ENCODE peak calls at places on chromosomes 13 and 19, in five cellular contexts. O is RWPE1, L is activated gamma-delta T cell treated with Interleukin-2 at 50 U/mL for 16 hours, E is cardiac fibroblast, D is fibroblast of pulmonary artery. Y is an unnamed sample.

GRCh38 chr13:41588899-41589298 is 131.5 kb downstream of the RGCC start:
- DNase-seq in O (peak; percentile 85), L (no peak), E (peak; percentile 97), D (peak; percentile 85), Y (no peak)

GRCh38 chr13:103273825-103274224 is 207.6 kb upstream of the SLC10A2 start:
- DNase-seq in O (no peak), L (no peak), E (no peak), D (no peak), Y (no peak)

GRCh38 chr19:13839938-13840750 is 36.8 kb upstream of the NANOS3 start:
- DNase-seq in O (peak; percentile 71), L (peak; percentile 52), E (peak; percentile 73), D (no peak), Y (peak; percentile 41)

GRCh38 chr19:39408392-39409206 is 2.0 kb downstream of the ZFP36 start:
- DNase-seq in O (no peak), L (no peak), E (peak; percentile 60), D (peak; percentile 66), Y (peak; percentile 37)

GRCh38 chr13:51326782-51327181 is 12.7 kb upstream of the SERPINE3 start:
- DNase-seq in O (no peak), L (no peak), E (peak; percentile 36), D (no peak), Y (no peak)

GRCh38 chr13:100363351-100363750 is 225.2 kb downstream of the GGACT start:
- DNase-seq in O (no peak), L (no peak), E (peak; percentile 50), D (peak; percentile 46), Y (no peak)

GRCh38 chr13:29162638-29163037 is 342.5 kb downstream of the MTUS2 start:
- DNase-seq in O (no peak), L (no peak), E (no peak), D (no peak), Y (no peak)

GRCh38 chr19:50001158-50001557 is 24.0 kb downstream of the VRK3 start:
- DNase-seq in O (no peak), L (no peak), E (no peak), D (no peak), Y (no peak)

GRCh38 chr13:24135674-24136300 is 24.7 kb upstream of the SPATA13 start:
- DNase-seq in O (no peak), L (no peak), E (peak; percentile 75), D (peak; percentile 65), Y (no peak)

GRCh38 chr13:101412076-101412475 is 4.2 kb downstream of the NALCN start:
- DNase-seq in O (no peak), L (no peak), E (no peak), D (no peak), Y (no peak)

GRCh38 chr19:38004505-38005223 is 97.7 kb downstream of the SIPA1L3 start:
- DNase-seq in O (peak; percentile 97), L (no peak), E (peak; percentile 99), D (peak; percentile 98), Y (peak; percentile 34)

GRCh38 chr19:57527136-57527881 is at the start of gene ZNF549:
- DNase-seq in O (peak; percentile 96), L (peak; percentile 89), E (peak; percentile 93), D (peak; percentile 95), Y (peak; percentile 78)

GRCh38 chr13:51297556-51297955 is 41.9 kb upstream of the SERPINE3 start:
- DNase-seq in O (no peak), L (no peak), E (no peak), D (no peak), Y (no peak)

GRCh38 chr19:18386543-18387251 is 739 bp downstream of the GDF15 start:
- DNase-seq in O (peak; percentile 48), L (no peak), E (no peak), D (peak; percentile 58), Y (no peak)

GRCh38 chr19:29001006-29001921 is 211.7 kb downstream of the UQCRFS1 start:
- DNase-seq in O (no peak), L (no peak), E (no peak), D (peak; percentile 3), Y (no peak)

GRCh38 chr19:7067716-7068115 is 1.8 kb upstream of the ZNF557 start:
- DNase-seq in O (no peak), L (no peak), E (peak; percentile 45), D (no peak), Y (no peak)

GRCh38 chr13:94209110-94209509 is 270.4 kb downstream of the DCT start:
- DNase-seq in O (no peak), L (no peak), E (peak; percentile 57), D (peak; percentile 43), Y (no peak)

GRCh38 chr13:79724348-79725103 is 243.6 kb downstream of the NDFIP2 start:
- DNase-seq in O (no peak), L (no peak), E (peak; percentile 55), D (peak; percentile 21), Y (no peak)

GRCh38 chr13:99258210-99258860 is at the start of gene GPR18:
- DNase-seq in O (no peak), L (peak; percentile 29), E (no peak), D (no peak), Y (no peak)

GRCh38 chr13:79659161-79659560 is 178.2 kb downstream of the NDFIP2 start:
- DNase-seq in O (peak; percentile 11), L (no peak), E (peak; percentile 50), D (peak; percentile 87), Y (no peak)

GRCh38 chr19:1130801-1131717 is 27.3 kb downstream of the GPX4 start:
- DNase-seq in O (no peak), L (no peak), E (no peak), D (no peak), Y (peak; percentile 49)

GRCh38 chr13:112683581-112683980 is 6.3 kb upstream of the ATP11A start:
- DNase-seq in O (no peak), L (no peak), E (no peak), D (no peak), Y (no peak)

GRCh38 chr19:38019427-38019724 is 112.4 kb downstream of the SIPA1L3 start:
- DNase-seq in O (no peak), L (no peak), E (no peak), D (no peak), Y (no peak)

GRCh38 chr13:93646247-93646646 is 419.6 kb downstream of the GPC6 start:
- DNase-seq in O (no peak), L (no peak), E (peak; percentile 48), D (peak; percentile 70), Y (no peak)

GRCh38 chr13:45542878-45543277 is 72.7 kb downstream of the ERICH6B start:
- DNase-seq in O (no peak), L (no peak), E (no peak), D (no peak), Y (no peak)

GRCh38 chr19:1599460-1599846 is 5.8 kb downstream of the UQCR11 start:
- DNase-seq in O (no peak), L (no peak), E (no peak), D (no peak), Y (no peak)

GRCh38 chr13:80586356-80586755 is 245.4 kb upstream of the SPRY2 start:
- DNase-seq in O (no peak), L (no peak), E (peak; percentile 63), D (peak; percentile 60), Y (no peak)

GRCh38 chr19:34282611-34283519 is 28.5 kb downstream of the GARRE1 start:
- DNase-seq in O (peak; percentile 38), L (no peak), E (no peak), D (no peak), Y (no peak)

GRCh38 chr19:7924651-7925170 is 1.2 kb downstream of the CTXN1 start:
- DNase-seq in O (no peak), L (no peak), E (no peak), D (no peak), Y (no peak)

GRCh38 chr13:35744566-35745203 is 268.2 kb upstream of the MAB21L1 start:
- DNase-seq in O (no peak), L (no peak), E (no peak), D (peak; percentile 23), Y (no peak)

GRCh38 chr13:75145926-75146325 is 336.0 kb downstream of the TBC1D4 start:
- DNase-seq in O (no peak), L (no peak), E (peak; percentile 11), D (peak; percentile 9), Y (no peak)

GRCh38 chr19:47005164-47005641 is 14.4 kb upstream of the NPAS1 start:
- DNase-seq in O (no peak), L (no peak), E (no peak), D (no peak), Y (no peak)

GRCh38 chr13:91359071-91359470 is 11.6 kb downstream of the MIR17HG start:
- DNase-seq in O (no peak), L (no peak), E (no peak), D (no peak), Y (no peak)

GRCh38 chr19:16457954-16458331 is 13.8 kb downstream of the EPS15L1 start:
- DNase-seq in O (no peak), L (no peak), E (no peak), D (no peak), Y (no peak)

GRCh38 chr19:10892256-10892655 is 20.9 kb downstream of the CARM1 start:
- DNase-seq in O (no peak), L (no peak), E (no peak), D (no peak), Y (no peak)

GRCh38 chr19:19145281-19145999 is 7.2 kb upstream of the TMEM161A start:
- DNase-seq in O (no peak), L (no peak), E (no peak), D (no peak), Y (no peak)

GRCh38 chr19:50666346-50667176 is 17.3 kb downstream of the C19orf81 start:
- DNase-seq in O (no peak), L (no peak), E (no peak), D (no peak), Y (no peak)

GRCh38 chr19:29777916-29778315 is 33.9 kb upstream of the CCNE1 start:
- DNase-seq in O (no peak), L (no peak), E (no peak), D (no peak), Y (no peak)

Y was measured in activated B cell treated with CpG ODN at 0.5 μM for 24 hours.